ENCODE peak calls at places on chromosomes 7 and 10, in seven cellular contexts. K is epithelial cell of esophagus, I is nephron progenitor cell, Q is EH, R is hypothalamus, X is frontal cortex, A is thoracic aorta. J is an unnamed sample.

GRCh38 chr10:60346661-60347060 is 43.0 kb downstream of the ANK3 start:
- DNase-seq in X (no peak), R (no peak), Q (no peak), A (no peak), I (no peak), K (peak; percentile 2), J (no peak)

GRCh38 chr7:152556013-152556412 is 119.9 kb downstream of the XRCC2 start:
- DNase-seq in R (no peak), K (no peak), A (no peak), Q (no peak), I (no peak), X (no peak), J (no peak)

GRCh38 chr7:132656846-132657776 is 80.8 kb upstream of the PLXNA4 start:
- DNase-seq in Q (peak; percentile 24), I (no peak), K (peak; percentile 8), A (no peak), X (no peak), R (no peak), J (peak; percentile 2)

GRCh38 chr7:33091111-33091531 is 18.1 kb downstream of the RP9 start:
- DNase-seq in Q (peak; percentile 64), A (no peak), R (no peak), I (no peak), X (no peak), K (peak; percentile 63), J (no peak)

GRCh38 chr7:15667999-15668398 is 18.5 kb downstream of the MEOX2 start:
- DNase-seq in A (no peak), R (no peak), K (no peak), X (no peak), Q (no peak), I (no peak), J (no peak)

GRCh38 chr10:96626795-96627194 is 40.0 kb upstream of the TM9SF3 start:
- DNase-seq in I (no peak), K (no peak), Q (no peak), X (no peak), R (no peak), A (no peak), J (no peak)

GRCh38 chr7:36423633-36424032 is 34.0 kb downstream of the ANLN start:
- DNase-seq in I (no peak), R (no peak), A (no peak), K (no peak), Q (no peak), X (no peak), J (no peak)

GRCh38 chr7:127514499-127514898 is 70.9 kb downstream of the GCC1 start:
- DNase-seq in R (no peak), X (peak; percentile 10), Q (peak; percentile 51), A (no peak), K (peak; percentile 60), I (no peak), J (peak; percentile 20)

GRCh38 chr7:37289781-37290180 is 158.9 kb downstream of the ELMO1 start:
- DNase-seq in I (no peak), X (no peak), A (no peak), Q (no peak), K (no peak), R (no peak), J (no peak)

GRCh38 chr10:62638062-62638477 is 166.4 kb upstream of the ADO start:
- DNase-seq in Q (peak; percentile 51), X (no peak), K (peak; percentile 59), A (no peak), I (no peak), R (no peak), J (peak; percentile 80)

GRCh38 chr10:29966269-29966668 is 93.1 kb downstream of the JCAD start:
- DNase-seq in R (no peak), X (no peak), Q (no peak), K (no peak), A (no peak), I (no peak), J (no peak)

J was measured in foreskin melanocyte.